ENCODE peak calls at places on chromosomes 12 and 14, in four cellular contexts. W is foreskin fibroblast, T is IMR-90, X is PC-3. Z is an unnamed sample.

GRCh38 chr14:62029569-62029924 is 267.3 kb downstream of the SNAPC1 start:
- DNase-seq in T (no peak), X (no peak), W (no peak), Z (no peak)

GRCh38 chr12:25976289-25976688 is 17.8 kb downstream of the RASSF8 start:
- DNase-seq in W (no peak), T (no peak), X (no peak), Z (no peak)

GRCh38 chr12:21502164-21502496 is 541 bp downstream of the GOLT1B start:
- DNase-seq in W (peak), X (peak), T (peak), Z (no peak)

GRCh38 chr12:67911293-67911637 is 78.0 kb upstream of the IFNG-AS1 start:
- DNase-seq in W (no peak), T (peak), X (no peak), Z (no peak)

GRCh38 chr14:73717247-73717646 is 3.1 kb upstream of the PNMA1 start:
- DNase-seq in X (no peak), T (peak), W (peak), Z (no peak)

GRCh38 chr12:68080577-68080976 is 79.0 kb downstream of the IFNG start:
- DNase-seq in W (no peak), X (no peak), T (no peak), Z (no peak)

GRCh38 chr14:59582845-59583509 is 6.4 kb upstream of the CCDC175 start:
- DNase-seq in X (no peak), W (no peak), T (no peak), Z (no peak)

GRCh38 chr12:10016881-10017280 is 6.5 kb downstream of the CLEC12B start:
- DNase-seq in X (peak), W (peak), T (no peak), Z (no peak)

GRCh38 chr12:89984846-89985245 is 276.2 kb upstream of the ATP2B1 start:
- DNase-seq in W (no peak), X (no peak), T (no peak), Z (no peak)

GRCh38 chr14:105426416-105427130 is 6.9 kb downstream of the MTA1 start:
- DNase-seq in T (no peak), X (no peak), W (no peak), Z (no peak)

GRCh38 chr12:89208661-89209096 is 143.6 kb downstream of the DUSP6 start:
- DNase-seq in X (no peak), T (peak), W (peak), Z (no peak)

GRCh38 chr14:60648934-60649814 is at the start of gene SIX1:
- DNase-seq in X (peak), W (peak), T (peak), Z (no peak)

GRCh38 chr14:26377150-26377549 is 220.7 kb downstream of the NOVA1 start:
- DNase-seq in X (no peak), W (no peak), T (no peak), Z (no peak)

GRCh38 chr12:56013482-56013881 is 7.4 kb upstream of the IKZF4 start:
- DNase-seq in T (no peak), X (no peak), W (peak), Z (no peak)

GRCh38 chr12:46383654-46384450 is 11.3 kb upstream of the SLC38A2 start:
- DNase-seq in T (peak), W (peak), X (peak), Z (no peak)

GRCh38 chr12:71846322-71846940 is 6.9 kb downstream of the TBC1D15 start:
- DNase-seq in T (peak), X (peak), W (peak), Z (no peak)

GRCh38 chr12:92530706-92531105 is 172.1 kb upstream of the PLEKHG7 start:
- DNase-seq in T (no peak), W (no peak), X (no peak), Z (no peak)

GRCh38 chr12:5309654-5310053 is 122.3 kb upstream of the NTF3 start:
- DNase-seq in T (no peak), X (no peak), W (peak), Z (peak)
- H3K4me3 ChIP-seq in T (no peak), X (no peak), W (no peak), Z (no peak)

GRCh38 chr12:113014565-113014964 is 36.2 kb downstream of the OAS2 start:
- DNase-seq in W (no peak), T (no peak), X (no peak), Z (no peak)

GRCh38 chr12:113022563-113023297 is 33.8 kb upstream of the DTX1 start:
- DNase-seq in X (no peak), W (no peak), T (no peak), Z (no peak)

GRCh38 chr12:113021500-113021899 is 35.0 kb upstream of the DTX1 start:
- DNase-seq in W (no peak), T (no peak), X (no peak), Z (no peak)

GRCh38 chr12:113019045-113019444 is 37.5 kb upstream of the DTX1 start:
- DNase-seq in X (peak), T (no peak), W (peak), Z (no peak)

DNA sequence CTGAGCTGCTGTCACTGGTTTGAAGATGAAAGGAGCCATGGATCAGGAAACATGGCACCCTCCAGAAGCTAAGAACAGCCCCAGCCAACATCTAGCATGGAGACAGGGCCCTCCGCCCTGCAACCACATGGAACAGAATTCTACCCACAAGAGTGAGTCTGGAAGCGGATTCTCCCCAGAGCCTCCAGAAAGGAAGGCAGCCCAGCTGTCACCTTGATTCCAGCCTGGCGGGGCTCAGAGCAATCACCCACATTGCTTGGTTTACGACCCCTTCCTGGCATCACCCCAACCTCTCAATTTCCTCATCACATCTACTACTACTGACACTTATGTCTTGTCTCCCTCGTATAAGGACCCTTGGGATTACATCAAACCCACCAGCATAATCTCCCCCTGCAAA is 38.5 kb downstream of the OAS2 start:
- DNase-seq in X (no peak), W (no peak), T (no peak), Z (no peak)
- TF ChIP-seq CTCF in X (no peak), W (no peak), T (no peak), Z (no peak)

GRCh38 chr12:114500775-114501473 is 95.0 kb upstream of the TBX5 start:
- DNase-seq in X (no peak), T (no peak), W (no peak), Z (no peak)
- H3K4me3 ChIP-seq in X (no peak), T (no peak), W (no peak), Z (no peak)

DNA sequence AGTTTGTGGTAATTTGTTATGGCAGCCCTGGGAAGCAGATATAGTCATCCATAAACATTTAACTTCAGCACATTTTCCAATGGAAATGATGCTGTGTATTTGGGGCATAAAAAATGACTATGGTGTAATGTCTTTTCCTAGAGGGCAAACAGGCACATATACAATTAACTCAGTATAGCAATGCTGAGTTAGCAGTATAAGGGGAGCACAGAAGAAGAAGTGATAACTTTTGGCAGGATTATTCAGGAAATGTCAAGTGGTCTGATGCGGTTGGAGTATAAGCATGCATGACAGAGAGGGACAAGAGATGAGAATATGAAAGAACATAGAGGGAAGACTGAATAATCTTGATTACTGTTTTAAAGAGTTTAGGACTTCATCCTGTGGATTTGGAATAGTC is 55.3 kb upstream of the PRKD1 start:
- DNase-seq in W (no peak), X (no peak), T (no peak), Z (no peak)
- TF ChIP-seq CTCF in W (no peak), X (no peak), T (no peak), Z (no peak)

GRCh38 chr12:6945613-6946012 is 1.8 kb downstream of the C12orf57 start:
- DNase-seq in W (no peak), X (no peak), T (no peak), Z (no peak)
- H3K4me3 ChIP-seq in W (no peak), X (peak), T (no peak), Z (peak)

GRCh38 chr12:119225454-119225853 is 46.7 kb downstream of the HSPB8 start:
- DNase-seq in T (no peak), X (no peak), W (no peak), Z (no peak)
- TF ChIP-seq CTCF in T (no peak), X (no peak), W (no peak), Z (peak)

GRCh38 chr14:72182773-72183432 is 250.7 kb downstream of the RGS6 start:
- DNase-seq in T (no peak), X (no peak), W (no peak), Z (no peak)

GRCh38 chr14:72183631-72184030 is 251.4 kb downstream of the RGS6 start:
- DNase-seq in W (no peak), X (no peak), T (no peak), Z (no peak)

GRCh38 chr14:72173038-72173720 is 240.9 kb downstream of the RGS6 start:
- DNase-seq in T (no peak), W (no peak), X (no peak), Z (no peak)

GRCh38 chr14:72177246-72177645 is 245.0 kb downstream of the RGS6 start:
- DNase-seq in W (no peak), X (no peak), T (no peak), Z (no peak)

DNA sequence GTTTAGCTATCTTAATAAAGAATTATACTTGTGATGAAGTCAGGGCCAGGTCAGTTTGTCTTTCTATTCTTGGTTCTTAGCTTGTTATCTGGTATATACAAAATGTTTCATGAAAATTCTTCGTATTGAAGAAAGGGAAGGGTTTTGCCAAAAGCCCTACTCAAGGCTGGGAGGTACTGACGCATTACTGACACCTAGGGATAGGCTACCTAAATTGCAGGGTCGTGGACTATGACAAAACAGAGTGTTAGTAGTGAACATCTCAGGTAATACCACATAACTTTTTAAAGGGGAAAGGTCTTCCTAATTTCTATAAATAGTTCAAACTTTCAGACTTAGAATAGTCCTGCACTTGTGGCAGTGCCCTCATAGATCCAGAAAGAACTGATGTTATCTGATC is 246.3 kb downstream of the RGS6 start:
- DNase-seq in X (no peak), T (no peak), W (no peak), Z (no peak)
- H3K4me3 ChIP-seq in X (no peak), T (no peak), W (no peak), Z (no peak)

GRCh38 chr12:128690641-128691040 is 133.1 kb downstream of the SLC15A4 start:
- DNase-seq in T (no peak), W (no peak), X (no peak), Z (no peak)
- TF ChIP-seq CTCF in T (no peak), W (no peak), X (no peak), Z (no peak)